ENCODE peak calls at places on chromosomes 4 and X, in seven cellular contexts. One of them, this sample, is unnamed. For H3K9me2, the result is how much of the 10 kb centered on the place peaks cover.

GRCh38 chr4:118950929-118951570 is 62.4 kb downstream of the SYNPO2 start:
- DNase-seq in GM23248: no peak
- DNase-seq in PC-3: no peak
- DNase-seq in HCT116: no peak
- DNase-seq in GM23338: no peak
- DNase-seq in PC-9: no peak
- DNase-seq in MM.1S: no peak
- DNase-seq in this sample: no peak

GRCh38 chr4:66956852-66957251 is 588.5 kb downstream of the CENPC start:
- DNase-seq in GM23248: no peak
- DNase-seq in PC-3: no peak
- DNase-seq in HCT116: no peak
- DNase-seq in GM23338: peak
- DNase-seq in PC-9: no peak
- DNase-seq in MM.1S: no peak
- DNase-seq in this sample: no peak

GRCh38 chrX:8404443-8404842 is 60.2 kb upstream of the VCX3B start:
- DNase-seq in GM23248: no peak
- DNase-seq in PC-3: peak
- DNase-seq in HCT116: no peak
- DNase-seq in GM23338: no peak
- DNase-seq in PC-9: peak
- DNase-seq in MM.1S: no peak
- DNase-seq in this sample: no peak

GRCh38 chr4:165506780-165507305 is 128.0 kb downstream of the CPE start:
- DNase-seq in GM23248: peak
- DNase-seq in PC-3: no peak
- DNase-seq in HCT116: no peak
- DNase-seq in GM23338: no peak
- DNase-seq in PC-9: no peak
- DNase-seq in MM.1S: no peak
- DNase-seq in this sample: no peak

GRCh38 chrX:68989865-68990606 is 161.2 kb downstream of the EFNB1 start:
- DNase-seq in GM23248: peak
- DNase-seq in PC-3: no peak
- DNase-seq in HCT116: no peak
- DNase-seq in GM23338: peak
- DNase-seq in PC-9: no peak
- DNase-seq in MM.1S: no peak
- DNase-seq in this sample: peak

GRCh38 chr4:102094474-102094873 is 250.8 kb downstream of the SLC39A8 start:
- DNase-seq in GM23248: no peak
- DNase-seq in PC-3: no peak
- DNase-seq in HCT116: no peak
- DNase-seq in GM23338: no peak
- DNase-seq in PC-9: no peak
- DNase-seq in MM.1S: no peak
- DNase-seq in this sample: no peak

GRCh38 chr4:180152831-180153230 is 2090.4 kb upstream of the TENM3 start:
- DNase-seq in GM23248: no peak
- DNase-seq in PC-3: no peak
- DNase-seq in HCT116: no peak
- DNase-seq in GM23338: no peak
- DNase-seq in PC-9: no peak
- DNase-seq in MM.1S: peak
- DNase-seq in this sample: no peak

GRCh38 chrX:1592128-1592862 is 891 bp downstream of the AKAP17A start:
- DNase-seq in GM23248: peak
- DNase-seq in PC-3: peak
- DNase-seq in HCT116: no peak
- DNase-seq in GM23338: peak
- DNase-seq in PC-9: no peak
- DNase-seq in MM.1S: peak
- DNase-seq in this sample: peak

GRCh38 chr4:6761540-6762243 is 20.8 kb upstream of the KIAA0232 start:
- DNase-seq in GM23248: peak
- DNase-seq in PC-3: no peak
- DNase-seq in HCT116: no peak
- DNase-seq in GM23338: no peak
- DNase-seq in PC-9: no peak
- DNase-seq in MM.1S: no peak
- DNase-seq in this sample: no peak

GRCh38 chr4:74157743-74158560 is at the start of gene MTHFD2L:
- DNase-seq in GM23248: peak
- DNase-seq in PC-3: peak
- DNase-seq in HCT116: peak
- DNase-seq in GM23338: peak
- DNase-seq in PC-9: peak
- DNase-seq in MM.1S: peak
- DNase-seq in this sample: peak

GRCh38 chr4:173381610-173382009 is 10.9 kb downstream of the SAP30 start:
- DNase-seq in GM23248: peak
- DNase-seq in PC-3: no peak
- DNase-seq in HCT116: no peak
- DNase-seq in GM23338: peak
- DNase-seq in PC-9: no peak
- DNase-seq in MM.1S: no peak
- DNase-seq in this sample: no peak

GRCh38 chrX:52852110-52852872 is 15.6 kb downstream of the XAGE3 start:
- DNase-seq in GM23248: peak
- DNase-seq in PC-3: peak
- DNase-seq in HCT116: no peak
- DNase-seq in GM23338: no peak
- DNase-seq in PC-9: no peak
- DNase-seq in MM.1S: no peak
- DNase-seq in this sample: no peak

GRCh38 chrX:150438165-150438564 is 75.0 kb downstream of the MAMLD1 start:
- DNase-seq in GM23248: peak
- DNase-seq in PC-3: no peak
- DNase-seq in HCT116: no peak
- DNase-seq in GM23338: no peak
- DNase-seq in PC-9: no peak
- DNase-seq in MM.1S: no peak
- DNase-seq in this sample: no peak

GRCh38 chr4:126718161-126718560 is 914.6 kb upstream of the INTU start:
- DNase-seq in GM23248: no peak
- DNase-seq in PC-3: no peak
- DNase-seq in HCT116: no peak
- DNase-seq in GM23338: no peak
- DNase-seq in PC-9: no peak
- DNase-seq in MM.1S: no peak
- DNase-seq in this sample: peak

GRCh38 chrX:133583825-133584224 is 168.5 kb upstream of the GPC4 start:
- DNase-seq in GM23248: no peak
- DNase-seq in PC-3: no peak
- DNase-seq in HCT116: no peak
- DNase-seq in GM23338: no peak
- DNase-seq in PC-9: no peak
- DNase-seq in MM.1S: no peak
- DNase-seq in this sample: no peak

GRCh38 chr4:141730805-141731204 is 94.4 kb downstream of the IL15 start:
- DNase-seq in GM23248: peak
- DNase-seq in PC-3: peak
- DNase-seq in HCT116: no peak
- DNase-seq in GM23338: no peak
- DNase-seq in PC-9: no peak
- DNase-seq in MM.1S: no peak
- DNase-seq in this sample: no peak

GRCh38 chrX:95057341-95057740 is 1383.3 kb downstream of the FAM133A start:
- DNase-seq in GM23248: peak
- DNase-seq in PC-3: peak
- DNase-seq in HCT116: no peak
- DNase-seq in GM23338: no peak
- DNase-seq in PC-9: no peak
- DNase-seq in MM.1S: no peak
- DNase-seq in this sample: no peak

GRCh38 chr4:24686866-24687672 is 102.7 kb upstream of the DHX15 start:
- DNase-seq in GM23248: no peak
- DNase-seq in PC-3: peak
- DNase-seq in HCT116: peak
- DNase-seq in GM23338: peak
- DNase-seq in PC-9: peak
- DNase-seq in MM.1S: no peak
- DNase-seq in this sample: peak

GRCh38 chr4:156734965-156735895 is 236.4 kb downstream of the PDGFC start:
- DNase-seq in GM23248: peak
- DNase-seq in PC-3: peak
- DNase-seq in HCT116: no peak
- DNase-seq in GM23338: no peak
- DNase-seq in PC-9: no peak
- DNase-seq in MM.1S: no peak
- DNase-seq in this sample: no peak
- H3K4me2 ChIP-seq in GM23248: peak
- H3K4me2 ChIP-seq in PC-3: peak
- H3K4me2 ChIP-seq in HCT116: no peak
- H3K4me2 ChIP-seq in GM23338: no peak
- H3K4me2 ChIP-seq in PC-9: no peak
- H3K4me2 ChIP-seq in MM.1S: no peak
- H3K4me2 ChIP-seq in this sample: no peak

GRCh38 chr4:76213415-76214268 is at the start of gene SCARB2:
- DNase-seq in GM23248: peak
- DNase-seq in PC-3: peak
- DNase-seq in HCT116: peak
- DNase-seq in GM23338: peak
- DNase-seq in PC-9: peak
- DNase-seq in MM.1S: peak
- DNase-seq in this sample: peak
- TF ChIP-seq EZH2 in GM23248: no peak
- TF ChIP-seq EZH2 in PC-3: no peak
- TF ChIP-seq EZH2 in HCT116: no peak
- TF ChIP-seq EZH2 in GM23338: no peak
- TF ChIP-seq EZH2 in PC-9: no peak
- TF ChIP-seq EZH2 in MM.1S: no peak
- TF ChIP-seq EZH2 in this sample: no peak

GRCh38 chr4:43275779-43276178 is 383.3 kb downstream of the GRXCR1 start:
- DNase-seq in GM23248: no peak
- DNase-seq in PC-3: no peak
- DNase-seq in HCT116: no peak
- DNase-seq in GM23338: no peak
- DNase-seq in PC-9: no peak
- DNase-seq in MM.1S: no peak
- DNase-seq in this sample: no peak
- H3K9me2 ChIP-seq in GM23248: under half
- H3K9me2 ChIP-seq in PC-3: under half
- H3K9me2 ChIP-seq in HCT116: under half
- H3K9me2 ChIP-seq in GM23338: under half
- H3K9me2 ChIP-seq in PC-9: under half
- H3K9me2 ChIP-seq in MM.1S: under half
- H3K9me2 ChIP-seq in this sample: under half

DNA sequence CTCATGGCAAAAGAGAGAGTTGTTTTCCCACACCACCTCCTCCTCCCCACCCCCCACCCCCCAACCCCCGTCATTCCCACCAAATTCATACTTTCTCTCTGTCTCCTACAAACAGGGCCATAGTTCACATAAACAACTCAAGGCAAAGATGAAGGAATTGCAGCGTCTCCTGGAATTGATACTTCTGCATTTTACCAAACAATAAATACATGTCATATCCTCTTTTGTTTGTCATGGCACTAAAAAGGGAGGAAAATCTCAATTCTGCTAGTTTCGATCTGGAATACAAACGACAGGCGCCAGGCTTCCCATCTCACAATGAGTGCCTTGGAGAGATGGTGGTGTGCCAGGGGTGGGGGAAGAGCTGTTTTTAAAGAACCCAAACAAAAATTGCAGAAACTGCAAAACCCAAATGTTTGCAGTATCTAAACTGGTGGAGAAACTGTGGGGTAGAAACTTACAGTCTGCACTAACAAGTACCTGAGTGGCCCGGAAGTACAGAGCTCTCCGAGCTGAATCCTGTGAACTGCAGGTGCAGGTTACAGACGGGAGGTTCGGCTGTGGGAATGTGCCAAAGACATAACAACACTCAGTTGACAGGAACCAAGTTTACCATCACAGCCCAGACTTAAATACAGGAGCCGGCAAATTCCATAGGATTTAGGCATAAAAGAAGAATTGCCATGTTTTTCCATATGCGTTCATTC is 53.0 kb upstream of the KLF3 start:
- DNase-seq in GM23248: no peak
- DNase-seq in PC-3: no peak
- DNase-seq in HCT116: no peak
- DNase-seq in GM23338: no peak
- DNase-seq in PC-9: no peak
- DNase-seq in MM.1S: peak
- DNase-seq in this sample: no peak
- H3K4me2 ChIP-seq in GM23248: no peak
- H3K4me2 ChIP-seq in PC-3: no peak
- H3K4me2 ChIP-seq in HCT116: no peak
- H3K4me2 ChIP-seq in GM23338: no peak
- H3K4me2 ChIP-seq in PC-9: no peak
- H3K4me2 ChIP-seq in MM.1S: peak
- H3K4me2 ChIP-seq in this sample: peak

GRCh38 chr4:182449960-182450359 is 206.8 kb downstream of the TENM3 start:
- DNase-seq in GM23248: peak
- DNase-seq in PC-3: no peak
- DNase-seq in HCT116: no peak
- DNase-seq in GM23338: no peak
- DNase-seq in PC-9: no peak
- DNase-seq in MM.1S: no peak
- DNase-seq in this sample: no peak
- TF ChIP-seq EZH2 in GM23248: no peak
- TF ChIP-seq EZH2 in PC-3: no peak
- TF ChIP-seq EZH2 in HCT116: peak
- TF ChIP-seq EZH2 in GM23338: no peak
- TF ChIP-seq EZH2 in PC-9: no peak
- TF ChIP-seq EZH2 in MM.1S: no peak
- TF ChIP-seq EZH2 in this sample: no peak

GRCh38 chr4:94397635-94398034 is 54.1 kb upstream of the PDLIM5 start:
- DNase-seq in GM23248: no peak
- DNase-seq in PC-3: no peak
- DNase-seq in HCT116: no peak
- DNase-seq in GM23338: no peak
- DNase-seq in PC-9: no peak
- DNase-seq in MM.1S: no peak
- DNase-seq in this sample: no peak
- H3K9me2 ChIP-seq in GM23248: under half
- H3K9me2 ChIP-seq in PC-3: under half
- H3K9me2 ChIP-seq in HCT116: under half
- H3K9me2 ChIP-seq in GM23338: under half
- H3K9me2 ChIP-seq in PC-9: under half
- H3K9me2 ChIP-seq in MM.1S: under half
- H3K9me2 ChIP-seq in this sample: under half

GRCh38 chr4:41154814-41155177 is 59.5 kb downstream of the APBB2 start:
- DNase-seq in GM23248: peak
- DNase-seq in PC-3: no peak
- DNase-seq in HCT116: no peak
- DNase-seq in GM23338: no peak
- DNase-seq in PC-9: no peak
- DNase-seq in MM.1S: no peak
- DNase-seq in this sample: no peak
- H3K4me2 ChIP-seq in GM23248: peak
- H3K4me2 ChIP-seq in PC-3: no peak
- H3K4me2 ChIP-seq in HCT116: peak
- H3K4me2 ChIP-seq in GM23338: no peak
- H3K4me2 ChIP-seq in PC-9: no peak
- H3K4me2 ChIP-seq in MM.1S: no peak
- H3K4me2 ChIP-seq in this sample: peak

DNA sequence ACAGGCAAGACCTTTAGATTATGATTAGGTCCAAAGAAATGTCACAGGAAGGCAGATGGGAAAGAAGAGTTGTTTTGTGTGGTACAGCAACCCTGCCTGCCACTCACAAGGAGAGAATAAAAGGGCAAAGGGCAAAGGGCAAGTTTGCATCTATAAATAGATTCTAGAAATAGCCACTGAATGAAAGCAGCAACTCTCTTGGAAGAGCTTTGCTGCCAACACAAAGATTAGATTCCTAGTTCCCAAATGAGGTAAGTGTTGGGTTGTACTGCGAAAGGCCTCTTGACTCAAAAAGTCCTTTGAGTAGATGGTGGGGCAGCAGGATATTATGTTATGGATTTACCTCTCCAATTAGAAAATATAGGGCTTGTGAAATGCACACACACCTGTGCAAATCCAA is 61.2 kb downstream of the MOSPD2 start:
- DNase-seq in GM23248: no peak
- DNase-seq in PC-3: no peak
- DNase-seq in HCT116: no peak
- DNase-seq in GM23338: no peak
- DNase-seq in PC-9: no peak
- DNase-seq in MM.1S: no peak
- DNase-seq in this sample: no peak
- TF ChIP-seq EZH2 in GM23248: no peak
- TF ChIP-seq EZH2 in PC-3: no peak
- TF ChIP-seq EZH2 in HCT116: no peak
- TF ChIP-seq EZH2 in GM23338: no peak
- TF ChIP-seq EZH2 in PC-9: no peak
- TF ChIP-seq EZH2 in MM.1S: no peak
- TF ChIP-seq EZH2 in this sample: no peak

This sample was measured in hepatocyte.